ENCODE peak calls at places on chromosomes 2 and 18, in seven cellular contexts. One of them, this sample, is unnamed. For H3K4me1, the result is how much of the 10 kb centered on the place peaks cover.

GRCh38 chr2:98702127-98702802 is 28.7 kb downstream of the MGAT4A start:
- DNase-seq in uterus: no peak
- DNase-seq in tibial nerve: no peak
- DNase-seq in pancreas: peak
- DNase-seq in PC-9: no peak
- DNase-seq in body of pancreas: peak
- DNase-seq in tibial artery: peak
- DNase-seq in this sample: peak

GRCh38 chr2:207504513-207505171 is 25.1 kb upstream of the CREB1 start:
- DNase-seq in uterus: peak
- DNase-seq in tibial nerve: no peak
- DNase-seq in pancreas: no peak
- DNase-seq in PC-9: peak
- DNase-seq in body of pancreas: peak
- DNase-seq in tibial artery: no peak
- DNase-seq in this sample: no peak

GRCh38 chr2:150133623-150134022 is 353.8 kb downstream of the RND3 start:
- DNase-seq in uterus: no peak
- DNase-seq in tibial nerve: no peak
- DNase-seq in pancreas: no peak
- DNase-seq in PC-9: peak
- DNase-seq in body of pancreas: no peak
- DNase-seq in tibial artery: no peak
- DNase-seq in this sample: no peak

GRCh38 chr2:122753341-122753740 is 997.9 kb downstream of the TSN start:
- DNase-seq in uterus: no peak
- DNase-seq in tibial nerve: no peak
- DNase-seq in pancreas: no peak
- DNase-seq in PC-9: no peak
- DNase-seq in body of pancreas: no peak
- DNase-seq in tibial artery: no peak
- DNase-seq in this sample: no peak

GRCh38 chr2:9199716-9200633 is 6.6 kb upstream of the ASAP2 start:
- DNase-seq in uterus: no peak
- DNase-seq in tibial nerve: no peak
- DNase-seq in pancreas: no peak
- DNase-seq in PC-9: no peak
- DNase-seq in body of pancreas: no peak
- DNase-seq in tibial artery: no peak
- DNase-seq in this sample: no peak

GRCh38 chr2:64792310-64792709 is 138.6 kb upstream of the SERTAD2 start:
- DNase-seq in uterus: no peak
- DNase-seq in tibial nerve: no peak
- DNase-seq in pancreas: no peak
- DNase-seq in PC-9: no peak
- DNase-seq in body of pancreas: no peak
- DNase-seq in tibial artery: no peak
- DNase-seq in this sample: no peak

GRCh38 chr2:222912776-222913175 is 51.9 kb downstream of the ACSL3 start:
- DNase-seq in uterus: no peak
- DNase-seq in tibial nerve: no peak
- DNase-seq in pancreas: no peak
- DNase-seq in PC-9: no peak
- DNase-seq in body of pancreas: no peak
- DNase-seq in tibial artery: no peak
- DNase-seq in this sample: no peak

GRCh38 chr2:100178085-100178788 is 35.8 kb upstream of the AFF3 start:
- DNase-seq in uterus: no peak
- DNase-seq in tibial nerve: no peak
- DNase-seq in pancreas: no peak
- DNase-seq in PC-9: peak
- DNase-seq in body of pancreas: peak
- DNase-seq in tibial artery: no peak
- DNase-seq in this sample: no peak

GRCh38 chr2:12619975-12620374 is 96.8 kb upstream of the TRIB2 start:
- DNase-seq in uterus: no peak
- DNase-seq in tibial nerve: peak
- DNase-seq in pancreas: no peak
- DNase-seq in PC-9: peak
- DNase-seq in body of pancreas: peak
- DNase-seq in tibial artery: no peak
- DNase-seq in this sample: no peak

GRCh38 chr18:1774261-1774660 is 797.0 kb downstream of the METTL4 start:
- DNase-seq in uterus: no peak
- DNase-seq in tibial nerve: no peak
- DNase-seq in pancreas: no peak
- DNase-seq in PC-9: no peak
- DNase-seq in body of pancreas: no peak
- DNase-seq in tibial artery: no peak
- DNase-seq in this sample: no peak

GRCh38 chr2:22189893-22190292 is 1066.1 kb downstream of the TDRD15 start:
- DNase-seq in uterus: no peak
- DNase-seq in tibial nerve: no peak
- DNase-seq in pancreas: no peak
- DNase-seq in PC-9: no peak
- DNase-seq in body of pancreas: no peak
- DNase-seq in tibial artery: no peak
- DNase-seq in this sample: no peak

GRCh38 chr2:51711761-51712160 is 679.8 kb upstream of the NRXN1 start:
- DNase-seq in uterus: no peak
- DNase-seq in tibial nerve: no peak
- DNase-seq in pancreas: no peak
- DNase-seq in PC-9: no peak
- DNase-seq in body of pancreas: no peak
- DNase-seq in tibial artery: no peak
- DNase-seq in this sample: no peak

GRCh38 chr2:113060396-113060795 is 1.4 kb downstream of the IL36RN start:
- DNase-seq in uterus: no peak
- DNase-seq in tibial nerve: no peak
- DNase-seq in pancreas: no peak
- DNase-seq in PC-9: no peak
- DNase-seq in body of pancreas: no peak
- DNase-seq in tibial artery: no peak
- DNase-seq in this sample: no peak

GRCh38 chr2:44110444-44110843 is 58.2 kb upstream of the PPM1B start:
- DNase-seq in uterus: no peak
- DNase-seq in tibial nerve: no peak
- DNase-seq in pancreas: no peak
- DNase-seq in PC-9: no peak
- DNase-seq in body of pancreas: no peak
- DNase-seq in tibial artery: no peak
- DNase-seq in this sample: no peak

GRCh38 chr2:129205766-129206165 is 773.7 kb upstream of the RAB6C start:
- DNase-seq in uterus: no peak
- DNase-seq in tibial nerve: no peak
- DNase-seq in pancreas: no peak
- DNase-seq in PC-9: no peak
- DNase-seq in body of pancreas: peak
- DNase-seq in tibial artery: no peak
- DNase-seq in this sample: no peak

GRCh38 chr18:9824474-9824832 is 61.3 kb upstream of the TXNDC2 start:
- DNase-seq in uterus: no peak
- DNase-seq in tibial nerve: no peak
- DNase-seq in pancreas: no peak
- DNase-seq in PC-9: no peak
- DNase-seq in body of pancreas: no peak
- DNase-seq in tibial artery: no peak
- DNase-seq in this sample: no peak

DNA sequence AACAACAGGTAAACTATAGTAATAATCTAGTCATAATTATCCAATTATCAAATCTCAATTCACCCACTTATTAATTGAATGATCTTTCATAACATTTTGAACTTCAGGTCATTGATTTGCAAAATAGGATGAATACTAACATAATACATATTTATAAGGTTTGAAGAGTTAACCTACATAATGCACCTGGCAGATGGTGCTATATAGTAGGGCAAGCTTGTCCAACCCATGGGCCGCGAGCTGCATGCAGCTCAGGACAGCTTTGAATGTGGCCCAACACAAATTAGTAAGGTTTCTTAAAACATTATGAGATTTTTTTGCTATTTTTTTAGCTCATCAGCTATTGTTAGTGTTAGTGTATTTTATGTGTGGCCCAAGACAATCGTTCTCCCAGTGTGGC is 815.8 kb upstream of the ID2 start:
- DNase-seq in uterus: no peak
- DNase-seq in tibial nerve: no peak
- DNase-seq in pancreas: no peak
- DNase-seq in PC-9: no peak
- DNase-seq in body of pancreas: no peak
- DNase-seq in tibial artery: no peak
- DNase-seq in this sample: no peak
- TF ChIP-seq CTCF in uterus: no peak
- TF ChIP-seq CTCF in tibial nerve: no peak
- TF ChIP-seq CTCF in pancreas: no peak
- TF ChIP-seq CTCF in PC-9: no peak
- TF ChIP-seq CTCF in body of pancreas: no peak
- TF ChIP-seq CTCF in tibial artery: no peak
- TF ChIP-seq CTCF in this sample: no peak

GRCh38 chr2:230218411-230218810 is 1.4 kb downstream of the SP110 start:
- DNase-seq in uterus: no peak
- DNase-seq in tibial nerve: no peak
- DNase-seq in pancreas: no peak
- DNase-seq in PC-9: no peak
- DNase-seq in body of pancreas: no peak
- DNase-seq in tibial artery: no peak
- DNase-seq in this sample: no peak
- H3K4me1 ChIP-seq in uterus: under half
- H3K4me1 ChIP-seq in tibial nerve: under half
- H3K4me1 ChIP-seq in pancreas: under half
- H3K4me1 ChIP-seq in PC-9: under half
- H3K4me1 ChIP-seq in body of pancreas: under half
- H3K4me1 ChIP-seq in tibial artery: under half
- H3K4me1 ChIP-seq in this sample: under half

DNA sequence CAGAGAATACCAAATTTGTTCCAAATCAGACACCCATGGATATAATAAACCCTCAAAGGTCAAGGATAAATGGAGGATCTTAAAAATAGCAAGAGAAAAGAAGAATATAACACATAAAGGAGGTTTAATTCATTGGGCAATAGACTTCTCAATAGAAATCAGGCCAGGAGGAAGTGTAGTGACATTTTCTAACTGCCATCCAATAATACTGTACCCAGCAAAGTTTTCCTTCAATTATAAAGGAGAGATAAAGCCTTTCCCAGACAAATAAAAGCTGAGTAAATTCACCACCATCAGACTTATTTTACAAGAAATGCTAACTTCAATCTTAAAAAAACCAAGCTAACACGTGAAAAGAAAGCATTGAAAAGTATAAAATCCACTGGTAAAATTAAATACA is 121.6 kb downstream of the MSTN start:
- DNase-seq in uterus: no peak
- DNase-seq in tibial nerve: no peak
- DNase-seq in pancreas: no peak
- DNase-seq in PC-9: no peak
- DNase-seq in body of pancreas: no peak
- DNase-seq in tibial artery: no peak
- DNase-seq in this sample: no peak
- H3K4me3 ChIP-seq in uterus: no peak
- H3K4me3 ChIP-seq in tibial nerve: no peak
- H3K4me3 ChIP-seq in pancreas: no peak
- H3K4me3 ChIP-seq in PC-9: no peak
- H3K4me3 ChIP-seq in body of pancreas: no peak
- H3K4me3 ChIP-seq in tibial artery: no peak
- H3K4me3 ChIP-seq in this sample: no peak

DNA sequence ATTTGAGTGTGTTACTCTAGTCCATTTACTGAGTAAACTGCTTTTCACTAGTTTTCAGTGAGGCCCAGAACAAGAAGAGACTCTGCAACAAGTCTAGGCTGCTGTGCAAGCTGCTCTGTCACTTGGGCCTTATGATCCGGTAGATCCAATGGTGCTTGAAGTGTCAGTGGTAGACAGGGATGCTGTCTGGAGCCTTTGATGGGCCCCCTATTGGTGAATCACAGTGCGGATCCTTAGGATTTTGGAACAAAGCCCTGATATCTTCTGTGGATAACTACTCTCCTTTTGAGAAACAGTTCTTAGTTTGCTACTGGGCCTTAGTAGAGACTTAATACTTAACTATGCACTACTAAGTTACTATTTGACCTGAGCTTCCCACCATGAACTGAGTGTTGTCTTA is 150.2 kb downstream of the TMEFF2 start:
- DNase-seq in uterus: no peak
- DNase-seq in tibial nerve: no peak
- DNase-seq in pancreas: no peak
- DNase-seq in PC-9: no peak
- DNase-seq in body of pancreas: no peak
- DNase-seq in tibial artery: no peak
- DNase-seq in this sample: no peak
- TF ChIP-seq CTCF in uterus: no peak
- TF ChIP-seq CTCF in tibial nerve: no peak
- TF ChIP-seq CTCF in pancreas: no peak
- TF ChIP-seq CTCF in PC-9: no peak
- TF ChIP-seq CTCF in body of pancreas: no peak
- TF ChIP-seq CTCF in tibial artery: no peak
- TF ChIP-seq CTCF in this sample: no peak

GRCh38 chr2:85326406-85326945 is 1.3 kb downstream of the TGOLN2 start:
- DNase-seq in uterus: no peak
- DNase-seq in tibial nerve: no peak
- DNase-seq in pancreas: no peak
- DNase-seq in PC-9: no peak
- DNase-seq in body of pancreas: no peak
- DNase-seq in tibial artery: no peak
- DNase-seq in this sample: peak
- H3K4me1 ChIP-seq in uterus: under half
- H3K4me1 ChIP-seq in tibial nerve: under half
- H3K4me1 ChIP-seq in pancreas: under half
- H3K4me1 ChIP-seq in PC-9: under half
- H3K4me1 ChIP-seq in body of pancreas: half or more
- H3K4me1 ChIP-seq in tibial artery: half or more
- H3K4me1 ChIP-seq in this sample: under half